ENCODE peak calls at places on chromosomes 2 and 18, in eight cellular contexts. K is cardiac muscle cell, Y is hepatocyte, W is endothelial cell, R is choroid plexus epithelial cell, I is vagina, V is mucosa of descending colon, D is adrenal gland. G is an unnamed sample.

GRCh38 chr18:79950440-79951341 is 762 bp downstream of the SLC66A2 start:
- DNase-seq in K (peak; percentile 36), Y (peak; percentile 68), W (peak; percentile 36), R (no peak), I (no peak), V (peak; percentile 63), D (peak; percentile 51), G (no peak)

GRCh38 chr2:69693472-69694450 is 48.2 kb upstream of the ANXA4 start:
- DNase-seq in K (no peak), Y (no peak), W (no peak), R (peak; percentile 35), I (no peak), V (peak; percentile 44), D (no peak), G (no peak)

GRCh38 chr2:64823794-64824193 is 165.4 kb upstream of the SLC1A4 start:
- DNase-seq in K (no peak), Y (no peak), W (no peak), R (no peak), I (no peak), V (no peak), D (no peak), G (no peak)

GRCh38 chr2:208254118-208254870 is 577 bp downstream of the IDH1 start:
- DNase-seq in K (peak; percentile 83), Y (peak; percentile 92), W (peak; percentile 89), R (peak; percentile 83), I (peak; percentile 92), V (peak; percentile 88), D (peak; percentile 92), G (peak; percentile 89)

GRCh38 chr18:33708876-33709275 is 130.9 kb downstream of the ASXL3 start:
- DNase-seq in K (no peak), Y (no peak), W (no peak), R (no peak), I (no peak), V (no peak), D (no peak), G (no peak)

GRCh38 chr2:231250146-231250545 is 51.7 kb downstream of the ARMC9 start:
- DNase-seq in K (peak; percentile 13), Y (no peak), W (no peak), R (no peak), I (no peak), V (no peak), D (no peak), G (no peak)

GRCh38 chr18:43160509-43160908 is 45.0 kb upstream of the RIT2 start:
- DNase-seq in K (peak; percentile 52), Y (no peak), W (no peak), R (peak; percentile 70), I (no peak), V (no peak), D (no peak), G (no peak)

GRCh38 chr2:70946832-70947442 is 11.2 kb downstream of the ATP6V1B1 start:
- DNase-seq in K (peak; percentile 70), Y (peak; percentile 71), W (peak; percentile 71), R (peak; percentile 80), I (peak; percentile 62), V (peak; percentile 68), D (peak; percentile 55), G (peak; percentile 56)

GRCh38 chr2:60555066-60555793 is 1.8 kb upstream of the BCL11A start:
- DNase-seq in K (peak; percentile 79), Y (peak; percentile 89), W (peak; percentile 66), R (peak; percentile 82), I (no peak), V (peak; percentile 87), D (peak; percentile 66), G (peak; percentile 64)

GRCh38 chr2:120759543-120760331 is 24.1 kb downstream of the GLI2 start:
- DNase-seq in K (no peak), Y (no peak), W (no peak), R (no peak), I (no peak), V (no peak), D (no peak), G (no peak)

GRCh38 chr2:211860224-211860623 is 678.4 kb downstream of the ERBB4 start:
- DNase-seq in K (no peak), Y (peak; percentile 4), W (no peak), R (no peak), I (no peak), V (no peak), D (no peak), G (no peak)

DNA sequence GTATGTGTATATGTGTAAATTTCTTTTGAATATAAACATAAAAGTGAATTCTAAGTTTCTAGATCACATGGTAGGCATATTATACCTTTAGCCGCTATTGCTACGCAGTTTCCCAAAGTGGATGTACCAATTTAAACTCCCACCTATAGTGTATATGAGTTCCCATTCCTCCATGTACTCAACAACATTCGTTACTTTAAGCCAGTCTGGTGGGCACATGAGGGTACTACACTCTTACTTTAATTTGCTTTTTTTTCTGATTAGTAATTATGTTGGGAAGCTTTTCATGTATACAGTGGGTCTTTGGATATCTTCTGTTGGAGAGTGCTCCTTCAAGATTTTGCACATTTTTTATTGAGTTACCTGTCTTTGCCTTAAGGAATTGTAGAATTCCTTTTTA is 683.8 kb downstream of the ERBB4 start:
- DNase-seq in K (no peak), Y (no peak), W (no peak), R (no peak), I (no peak), V (no peak), D (no peak), G (no peak)
- TF ChIP-seq CTCF in K (no peak), Y (no peak), W (peak; percentile 70), R (no peak), I (no peak), V (no peak), D (no peak), G (no peak)

GRCh38 chr2:9736008-9736407 is 105.2 kb upstream of the YWHAQ start:
- DNase-seq in K (no peak), Y (no peak), W (no peak), R (no peak), I (no peak), V (no peak), D (no peak), G (no peak)
- TF ChIP-seq CTCF in K (no peak), Y (no peak), W (no peak), R (no peak), I (no peak), V (no peak), D (no peak), G (no peak)

DNA sequence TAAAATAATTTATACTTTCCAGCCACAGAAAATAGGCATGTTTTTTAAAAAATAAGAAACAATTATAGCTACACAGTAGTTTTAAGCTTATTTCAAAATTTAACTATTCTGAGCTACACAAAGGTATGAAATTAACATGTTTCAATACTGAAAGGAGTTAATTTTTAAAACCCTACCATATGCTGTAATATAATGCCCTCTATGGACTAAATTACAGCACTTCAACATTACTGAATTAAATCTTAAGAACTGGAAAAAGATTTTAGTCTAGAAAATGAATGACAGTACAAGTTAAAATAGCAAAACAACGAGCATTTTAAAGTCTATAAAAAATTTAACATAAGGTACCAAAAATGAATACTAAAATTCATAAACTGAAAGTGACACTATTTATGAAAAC is 36.3 kb downstream of the RTN4 start:
- DNase-seq in K (no peak), Y (no peak), W (no peak), R (no peak), I (no peak), V (no peak), D (no peak), G (no peak)
- TF ChIP-seq CTCF in K (peak; percentile 15), Y (peak; percentile 42), W (no peak), R (no peak), I (no peak), V (no peak), D (no peak), G (peak; percentile 30)

GRCh38 chr2:147483293-147483669 is 361.5 kb upstream of the ACVR2A start:
- DNase-seq in K (no peak), Y (no peak), W (no peak), R (no peak), I (no peak), V (no peak), D (no peak), G (no peak)
- TF ChIP-seq CTCF in K (no peak), Y (no peak), W (no peak), R (no peak), I (no peak), V (no peak), D (no peak), G (no peak)

GRCh38 chr18:31685097-31686082 is 1.0 kb upstream of the B4GALT6 start:
- DNase-seq in K (peak; percentile 88), Y (peak; percentile 90), W (peak; percentile 81), R (peak; percentile 75), I (no peak), V (peak; percentile 83), D (peak; percentile 76), G (peak; percentile 89)
- TF ChIP-seq CTCF in K (peak; percentile 44), Y (peak; percentile 53), W (no peak), R (peak; percentile 25), I (peak; percentile 30), V (peak; percentile 24), D (no peak), G (peak; percentile 55)

G was measured in GM10248.